ENCODE peak calls at places on chromosomes 7 and 10, in ten cellular contexts. O is IMR-90, Z is fibroblast of lung, A is transverse colon, Q is PC-3, B is right atrium auricular region, P is keratinocyte, W is gastrocnemius medialis, C is psoas muscle, J is MM.1S. E is an unnamed sample.
A peak's percentile ranks its signal among the peaks of the same experiment; 100 is the strongest.

GRCh38 chr7:30980194-30980593 is 16.4 kb downstream of the GHRHR start:
- DNase-seq in P (no peak), B (no peak), Q (no peak), Z (no peak), A (no peak), W (no peak), C (no peak), J (no peak), O (no peak), E (no peak)

GRCh38 chr10:126569513-126570447 is 100.7 kb downstream of the C10orf90 start:
- DNase-seq in A (no peak), C (no peak), Z (peak; percentile 84), J (no peak), W (no peak), P (no peak), B (no peak), O (peak; percentile 85), Q (peak; percentile 67), E (peak; percentile 53)

GRCh38 chr7:81482600-81483186 is 287.2 kb downstream of the HGF start:
- DNase-seq in O (peak; percentile 65), J (peak; percentile 43), C (no peak), Q (peak; percentile 55), Z (peak; percentile 73), A (no peak), P (no peak), B (no peak), W (no peak), E (no peak)

GRCh38 chr10:21954132-21954531 is 49.4 kb downstream of the DNAJC1 start:
- DNase-seq in O (no peak), B (no peak), C (no peak), P (no peak), W (no peak), J (no peak), Q (no peak), Z (no peak), A (no peak), E (no peak)

GRCh38 chr7:30594055-30594539 is 581 bp upstream of the GARS1 start:
- DNase-seq in J (no peak), Z (peak; percentile 42), Q (no peak), P (no peak), A (peak; percentile 49), W (peak; percentile 30), C (no peak), B (no peak), O (peak; percentile 24), E (no peak)

GRCh38 chr10:28243923-28244322 is 58.9 kb downstream of the MPP7 start:
- DNase-seq in J (no peak), C (no peak), A (no peak), O (no peak), Q (peak; percentile 56), P (no peak), B (no peak), W (no peak), Z (no peak), E (no peak)

GRCh38 chr7:70719120-70719519 is 412.8 kb upstream of the GALNT17 start:
- DNase-seq in Q (no peak), Z (no peak), C (no peak), W (no peak), J (no peak), B (no peak), O (no peak), P (no peak), A (no peak), E (no peak)

GRCh38 chr10:37289833-37290464 is 164.6 kb downstream of the ANKRD30A start:
- DNase-seq in O (no peak), C (no peak), W (no peak), B (no peak), Q (peak; percentile 99), P (no peak), J (no peak), Z (no peak), A (no peak), E (no peak)

GRCh38 chr10:89699581-89700064 is 1.8 kb upstream of the KIF20B start:
- DNase-seq in A (no peak), J (no peak), Q (peak; percentile 10), B (no peak), Z (peak; percentile 37), P (no peak), C (no peak), W (no peak), O (no peak), E (no peak)

GRCh38 chr10:79190740-79191261 is 122.0 kb downstream of the ZMIZ1 start:
- DNase-seq in B (no peak), P (no peak), W (no peak), J (no peak), O (no peak), Z (no peak), A (no peak), Q (no peak), C (no peak), E (no peak)

GRCh38 chr10:71073451-71074175 is 138.8 kb upstream of the UNC5B start:
- DNase-seq in P (no peak), Z (no peak), C (no peak), J (no peak), A (no peak), Q (no peak), O (no peak), B (no peak), W (no peak), E (no peak)

GRCh38 chr7:22627136-22627535 is 99.9 kb upstream of the IL6 start:
- DNase-seq in Z (no peak), W (no peak), J (no peak), C (no peak), A (no peak), B (no peak), O (peak; percentile 29), Q (no peak), P (no peak), E (no peak)

GRCh38 chr10:54559498-54559897 is 241.5 kb downstream of the PCDH15 start:
- DNase-seq in W (no peak), B (no peak), J (no peak), Q (peak; percentile 33), O (peak; percentile 0), P (no peak), A (no peak), Z (peak; percentile 43), C (no peak), E (peak; percentile 1)

GRCh38 chr10:10830316-10831061 is 187.2 kb upstream of the CELF2 start:
- DNase-seq in P (no peak), Q (peak; percentile 35), O (peak; percentile 92), J (no peak), W (no peak), A (no peak), C (no peak), B (no peak), Z (peak; percentile 94), E (peak; percentile 86)

DNA sequence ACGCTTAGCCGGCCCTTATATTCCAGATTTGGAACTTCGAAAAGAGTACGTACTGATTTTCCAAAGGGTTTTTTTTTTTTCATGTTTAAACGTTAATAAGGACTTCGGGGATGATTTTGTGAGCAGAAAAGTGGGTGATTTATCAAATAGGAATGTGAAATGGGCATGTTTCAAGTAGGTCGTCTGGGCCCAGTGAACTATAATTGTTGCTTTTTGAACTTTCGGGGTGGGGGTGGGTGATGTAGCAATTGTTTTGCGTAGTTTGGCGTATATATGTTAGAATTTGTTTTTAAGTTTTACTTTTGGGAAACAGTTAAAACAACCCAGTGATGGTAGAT is 299 bp upstream of the PBLD start:
- DNase-seq in A (no peak), B (no peak), Q (no peak), P (no peak), O (peak; percentile 56), C (no peak), J (no peak), Z (no peak), W (no peak), E (no peak)
- TF ChIP-seq CTCF in A (no peak), B (no peak), Q (no peak), P (no peak), O (no peak), C (no peak), J (no peak), Z (no peak), W (no peak), E (no peak)

GRCh38 chr7:150820148-150820547 is 19.6 kb downstream of the TMEM176A start:
- DNase-seq in P (no peak), J (no peak), W (no peak), O (no peak), B (no peak), Q (no peak), C (no peak), Z (no peak), A (no peak), E (no peak)

GRCh38 chr7:150823484-150824126 is 23.0 kb downstream of the TMEM176A start:
- DNase-seq in J (no peak), P (no peak), Q (no peak), O (no peak), Z (no peak), C (no peak), B (no peak), A (no peak), W (no peak), E (no peak)

GRCh38 chr7:150820578-150821198 is 20.1 kb downstream of the TMEM176A start:
- DNase-seq in C (no peak), Z (no peak), A (no peak), Q (no peak), W (no peak), J (no peak), B (no peak), P (no peak), O (no peak), E (no peak)

GRCh38 chr7:150824379-150825177 is 24.0 kb downstream of the TMEM176A start:
- DNase-seq in P (no peak), O (no peak), A (no peak), B (no peak), Z (no peak), W (no peak), J (peak; percentile 92), Q (no peak), C (no peak), E (no peak)

GRCh38 chr7:150823010-150823409 is 22.4 kb downstream of the TMEM176A start:
- DNase-seq in Q (no peak), B (no peak), Z (no peak), C (no peak), O (no peak), A (no peak), P (no peak), J (no peak), W (no peak), E (no peak)
- H3K27me3 ChIP-seq in Q (peaks cover 73% of the 10 kb centered on the region), B (no peaks in the 10 kb centered on the region), Z (no peaks in the 10 kb centered on the region), C (peaks cover 6% of the 10 kb centered on the region), O (no peaks in the 10 kb centered on the region), A (no peaks in the 10 kb centered on the region), P (peaks cover 4% of the 10 kb centered on the region), J (no peaks in the 10 kb centered on the region), W (no peaks in the 10 kb centered on the region), E (no peaks in the 10 kb centered on the region)

GRCh38 chr7:154627571-154628290 is 375.2 kb downstream of the PAXIP1 start:
- DNase-seq in Z (no peak), Q (no peak), W (no peak), C (no peak), P (no peak), A (no peak), B (no peak), J (no peak), O (no peak), E (no peak)
- TF ChIP-seq CTCF in Z (no peak), Q (no peak), W (no peak), C (no peak), P (no peak), A (no peak), B (no peak), J (no peak), O (no peak), E (no peak)

DNA sequence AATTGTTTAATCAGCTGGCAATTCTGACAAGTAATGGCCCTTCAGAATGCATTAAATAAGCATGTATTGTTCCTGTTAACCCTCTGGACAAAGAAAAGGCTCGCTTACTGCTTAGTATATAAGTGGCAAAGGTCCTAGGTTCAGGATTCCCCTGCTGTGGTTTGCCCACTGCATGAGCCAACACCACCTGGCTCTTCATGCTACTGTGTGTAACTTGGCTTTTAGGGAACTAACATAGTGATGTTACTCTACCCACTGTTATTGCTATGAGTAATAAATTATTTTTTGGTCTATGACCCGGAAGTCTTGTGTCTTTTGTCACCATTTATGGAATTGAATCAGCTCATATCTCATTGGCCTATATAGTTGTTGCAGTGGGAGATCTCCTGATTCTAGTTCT is 791.7 kb upstream of the PHF14 start:
- DNase-seq in O (no peak), P (no peak), B (no peak), J (no peak), A (no peak), C (no peak), Z (no peak), W (no peak), Q (no peak), E (no peak)
- H3K27me3 ChIP-seq in O (no peaks in the 10 kb centered on the region), P (no peaks in the 10 kb centered on the region), B (no peaks in the 10 kb centered on the region), J (no peaks in the 10 kb centered on the region), A (no peaks in the 10 kb centered on the region), C (no peaks in the 10 kb centered on the region), Z (no peaks in the 10 kb centered on the region), W (no peaks in the 10 kb centered on the region), Q (no peaks in the 10 kb centered on the region), E (no peaks in the 10 kb centered on the region)